ENCODE peak calls at places on chromosomes 7 and 10, in six cellular contexts. One of them, this sample, is unnamed.

GRCh38 chr10:12350925-12351324 is 1.6 kb downstream of the CAMK1D start:
- DNase-seq in neural progenitor cell: peak; percentile 15
- DNase-seq in MCF 10A: no peak
- DNase-seq in HCT116: no peak
- DNase-seq in activated B cell treated with CpG ODN at 0.5 μM for 24 hours: no peak
- DNase-seq in bronchial epithelial cell: no peak
- DNase-seq in this sample: no peak

GRCh38 chr7:78967046-78967445 is 486.4 kb downstream of the MAGI2 start:
- DNase-seq in bronchial epithelial cell: no peak
- DNase-seq in MCF 10A: no peak
- DNase-seq in activated B cell treated with CpG ODN at 0.5 μM for 24 hours: no peak
- DNase-seq in neural progenitor cell: no peak
- DNase-seq in HCT116: no peak
- DNase-seq in this sample: no peak

GRCh38 chr7:151017953-151018420 is 6.3 kb downstream of the ATG9B start:
- DNase-seq in bronchial epithelial cell: no peak
- DNase-seq in HCT116: no peak
- DNase-seq in neural progenitor cell: peak; percentile 90
- DNase-seq in MCF 10A: peak; percentile 23
- DNase-seq in activated B cell treated with CpG ODN at 0.5 μM for 24 hours: peak; percentile 83
- DNase-seq in this sample: peak; percentile 23

GRCh38 chr10:117946525-117947070 is 100.1 kb downstream of the RAB11FIP2 start:
- DNase-seq in activated B cell treated with CpG ODN at 0.5 μM for 24 hours: no peak
- DNase-seq in bronchial epithelial cell: peak; percentile 59
- DNase-seq in neural progenitor cell: no peak
- DNase-seq in HCT116: peak; percentile 46
- DNase-seq in MCF 10A: peak; percentile 8
- DNase-seq in this sample: peak; percentile 65

GRCh38 chr7:47474937-47475879 is 106.7 kb downstream of the TNS3 start:
- DNase-seq in HCT116: peak; percentile 91
- DNase-seq in activated B cell treated with CpG ODN at 0.5 μM for 24 hours: peak; percentile 50
- DNase-seq in MCF 10A: peak; percentile 98
- DNase-seq in neural progenitor cell: no peak
- DNase-seq in bronchial epithelial cell: peak; percentile 88
- DNase-seq in this sample: peak; percentile 93

GRCh38 chr10:77949167-77949566 is 22.6 kb upstream of the DLG5 start:
- DNase-seq in bronchial epithelial cell: peak; percentile 97
- DNase-seq in HCT116: peak; percentile 82
- DNase-seq in MCF 10A: peak; percentile 96
- DNase-seq in activated B cell treated with CpG ODN at 0.5 μM for 24 hours: no peak
- DNase-seq in neural progenitor cell: peak; percentile 67
- DNase-seq in this sample: peak; percentile 57

GRCh38 chr10:86366902-86367338 is 325 bp upstream of the GRID1 start:
- DNase-seq in MCF 10A: no peak
- DNase-seq in neural progenitor cell: no peak
- DNase-seq in HCT116: no peak
- DNase-seq in bronchial epithelial cell: no peak
- DNase-seq in activated B cell treated with CpG ODN at 0.5 μM for 24 hours: no peak
- DNase-seq in this sample: no peak

GRCh38 chr10:119206603-119207366 is 586 bp upstream of the GRK5 start:
- DNase-seq in HCT116: no peak
- DNase-seq in bronchial epithelial cell: peak; percentile 24
- DNase-seq in activated B cell treated with CpG ODN at 0.5 μM for 24 hours: peak; percentile 87
- DNase-seq in neural progenitor cell: peak; percentile 91
- DNase-seq in MCF 10A: peak; percentile 47
- DNase-seq in this sample: peak; percentile 68

GRCh38 chr7:44045226-44046014 is 918 bp downstream of the DBNL start:
- DNase-seq in neural progenitor cell: no peak
- DNase-seq in bronchial epithelial cell: peak; percentile 46
- DNase-seq in activated B cell treated with CpG ODN at 0.5 μM for 24 hours: no peak
- DNase-seq in MCF 10A: peak; percentile 55
- DNase-seq in HCT116: no peak
- DNase-seq in this sample: no peak

GRCh38 chr7:45402480-45403218 is 171.5 kb upstream of the ADCY1 start:
- DNase-seq in MCF 10A: peak; percentile 71
- DNase-seq in HCT116: no peak
- DNase-seq in neural progenitor cell: no peak
- DNase-seq in bronchial epithelial cell: peak; percentile 60
- DNase-seq in activated B cell treated with CpG ODN at 0.5 μM for 24 hours: no peak
- DNase-seq in this sample: peak; percentile 75

GRCh38 chr10:96342402-96342801 is 16.4 kb downstream of the OPALIN start:
- DNase-seq in bronchial epithelial cell: no peak
- DNase-seq in MCF 10A: no peak
- DNase-seq in neural progenitor cell: no peak
- DNase-seq in activated B cell treated with CpG ODN at 0.5 μM for 24 hours: no peak
- DNase-seq in HCT116: no peak
- DNase-seq in this sample: no peak

GRCh38 chr10:122234416-122234815 is 36.7 kb upstream of the BTBD16 start:
- DNase-seq in bronchial epithelial cell: no peak
- DNase-seq in HCT116: no peak
- DNase-seq in MCF 10A: no peak
- DNase-seq in activated B cell treated with CpG ODN at 0.5 μM for 24 hours: no peak
- DNase-seq in neural progenitor cell: peak; percentile 20
- DNase-seq in this sample: no peak

GRCh38 chr7:41182782-41183181 is 520.1 kb downstream of the INHBA start:
- DNase-seq in bronchial epithelial cell: no peak
- DNase-seq in activated B cell treated with CpG ODN at 0.5 μM for 24 hours: no peak
- DNase-seq in neural progenitor cell: no peak
- DNase-seq in MCF 10A: no peak
- DNase-seq in HCT116: no peak
- DNase-seq in this sample: no peak

DNA sequence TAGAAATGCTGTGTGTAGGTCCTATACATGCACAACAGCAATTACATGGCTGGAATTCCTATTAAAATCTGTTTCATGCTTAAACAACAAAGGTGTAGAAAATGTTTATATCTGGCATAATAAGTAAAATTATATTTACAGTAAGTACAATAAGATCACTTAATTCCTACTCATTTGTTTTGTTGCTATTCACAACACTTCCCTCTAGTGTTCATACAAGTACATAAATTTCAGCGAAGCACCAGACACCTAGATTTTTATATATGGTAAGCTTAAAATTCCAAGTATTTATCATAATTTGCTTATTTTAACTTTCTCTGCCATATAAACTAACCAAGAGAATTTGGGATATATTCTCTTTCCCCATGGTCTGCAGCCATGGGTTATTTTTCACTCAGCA is 51.8 kb upstream of the ANK3 start:
- DNase-seq in activated B cell treated with CpG ODN at 0.5 μM for 24 hours: no peak
- DNase-seq in HCT116: peak; percentile 6
- DNase-seq in neural progenitor cell: no peak
- DNase-seq in bronchial epithelial cell: peak; percentile 40
- DNase-seq in MCF 10A: no peak
- DNase-seq in this sample: peak; percentile 38
- TF ChIP-seq CTCF in activated B cell treated with CpG ODN at 0.5 μM for 24 hours: no peak
- TF ChIP-seq CTCF in HCT116: peak; percentile 40
- TF ChIP-seq CTCF in neural progenitor cell: peak; percentile 35
- TF ChIP-seq CTCF in bronchial epithelial cell: no peak
- TF ChIP-seq CTCF in MCF 10A: peak; percentile 19
- TF ChIP-seq CTCF in this sample: peak; percentile 51

GRCh38 chr7:139453673-139454321 is 29.7 kb downstream of the KLRG2 start:
- DNase-seq in bronchial epithelial cell: no peak
- DNase-seq in activated B cell treated with CpG ODN at 0.5 μM for 24 hours: no peak
- DNase-seq in HCT116: no peak
- DNase-seq in MCF 10A: no peak
- DNase-seq in neural progenitor cell: no peak
- DNase-seq in this sample: no peak
- TF ChIP-seq CTCF in bronchial epithelial cell: no peak
- TF ChIP-seq CTCF in activated B cell treated with CpG ODN at 0.5 μM for 24 hours: no peak
- TF ChIP-seq CTCF in HCT116: no peak
- TF ChIP-seq CTCF in MCF 10A: no peak
- TF ChIP-seq CTCF in neural progenitor cell: no peak
- TF ChIP-seq CTCF in this sample: no peak

GRCh38 chr10:18793951-18794350 is 134.7 kb downstream of the ARL5B start:
- DNase-seq in bronchial epithelial cell: peak; percentile 30
- DNase-seq in neural progenitor cell: peak; percentile 39
- DNase-seq in MCF 10A: peak; percentile 49
- DNase-seq in activated B cell treated with CpG ODN at 0.5 μM for 24 hours: no peak
- DNase-seq in HCT116: peak; percentile 6
- DNase-seq in this sample: peak; percentile 11
- TF ChIP-seq CTCF in bronchial epithelial cell: peak; percentile 13
- TF ChIP-seq CTCF in neural progenitor cell: peak; percentile 64
- TF ChIP-seq CTCF in MCF 10A: peak; percentile 46
- TF ChIP-seq CTCF in activated B cell treated with CpG ODN at 0.5 μM for 24 hours: no peak
- TF ChIP-seq CTCF in HCT116: no peak
- TF ChIP-seq CTCF in this sample: peak; percentile 47

DNA sequence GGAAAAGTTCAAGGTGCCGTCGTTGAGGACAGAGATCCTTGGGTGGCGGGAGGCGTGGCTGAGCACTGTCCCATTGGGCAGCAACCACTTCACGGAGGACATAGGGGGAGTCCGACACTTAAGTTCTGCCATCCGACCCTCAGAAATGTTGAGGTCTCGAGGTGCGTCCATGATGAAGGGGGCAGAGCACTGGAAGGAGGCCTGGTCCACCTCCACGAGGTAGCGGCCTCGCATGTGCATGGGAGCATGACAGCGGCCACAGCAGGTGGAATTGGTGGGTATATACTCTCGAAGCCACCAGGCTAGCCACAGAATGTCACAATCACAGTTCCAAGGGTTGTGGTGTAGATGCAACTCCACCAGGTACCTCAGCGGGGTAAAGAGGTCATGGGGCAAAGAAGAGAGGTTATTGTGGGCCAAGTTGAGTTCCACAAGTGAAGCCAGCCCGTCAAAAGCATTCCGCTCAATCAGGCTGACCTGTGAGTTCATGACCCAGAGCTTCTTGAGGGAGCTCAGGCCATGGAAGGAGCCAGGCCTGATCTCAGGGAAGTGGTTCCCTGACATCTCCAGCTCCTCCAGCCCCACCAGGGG is 1.7 kb downstream of the LRRC4 start:
- DNase-seq in activated B cell treated with CpG ODN at 0.5 μM for 24 hours: no peak
- DNase-seq in bronchial epithelial cell: no peak
- DNase-seq in HCT116: no peak
- DNase-seq in neural progenitor cell: no peak
- DNase-seq in MCF 10A: no peak
- DNase-seq in this sample: no peak
- TF ChIP-seq CTCF in activated B cell treated with CpG ODN at 0.5 μM for 24 hours: no peak
- TF ChIP-seq CTCF in bronchial epithelial cell: no peak
- TF ChIP-seq CTCF in HCT116: no peak
- TF ChIP-seq CTCF in neural progenitor cell: no peak
- TF ChIP-seq CTCF in MCF 10A: no peak
- TF ChIP-seq CTCF in this sample: no peak

GRCh38 chr10:50576245-50576815 is 47.4 kb downstream of the SGMS1 start:
- DNase-seq in MCF 10A: no peak
- DNase-seq in neural progenitor cell: no peak
- DNase-seq in bronchial epithelial cell: no peak
- DNase-seq in HCT116: no peak
- DNase-seq in activated B cell treated with CpG ODN at 0.5 μM for 24 hours: no peak
- DNase-seq in this sample: peak; percentile 62

GRCh38 chr10:50574932-50575331 is 48.8 kb downstream of the SGMS1 start:
- DNase-seq in neural progenitor cell: no peak
- DNase-seq in MCF 10A: no peak
- DNase-seq in HCT116: no peak
- DNase-seq in bronchial epithelial cell: no peak
- DNase-seq in activated B cell treated with CpG ODN at 0.5 μM for 24 hours: no peak
- DNase-seq in this sample: no peak

GRCh38 chr10:50572017-50572491 is 51.7 kb downstream of the SGMS1 start:
- DNase-seq in MCF 10A: no peak
- DNase-seq in neural progenitor cell: no peak
- DNase-seq in activated B cell treated with CpG ODN at 0.5 μM for 24 hours: no peak
- DNase-seq in bronchial epithelial cell: no peak
- DNase-seq in HCT116: no peak
- DNase-seq in this sample: no peak

GRCh38 chr10:50575477-50576244 is 48.1 kb downstream of the SGMS1 start:
- DNase-seq in activated B cell treated with CpG ODN at 0.5 μM for 24 hours: no peak
- DNase-seq in HCT116: no peak
- DNase-seq in MCF 10A: no peak
- DNase-seq in neural progenitor cell: no peak
- DNase-seq in bronchial epithelial cell: no peak
- DNase-seq in this sample: peak; percentile 35

GRCh38 chr10:50574305-50574704 is 49.5 kb downstream of the SGMS1 start:
- DNase-seq in neural progenitor cell: no peak
- DNase-seq in bronchial epithelial cell: no peak
- DNase-seq in MCF 10A: no peak
- DNase-seq in activated B cell treated with CpG ODN at 0.5 μM for 24 hours: no peak
- DNase-seq in HCT116: no peak
- DNase-seq in this sample: no peak
- TF ChIP-seq CTCF in neural progenitor cell: peak; percentile 34
- TF ChIP-seq CTCF in bronchial epithelial cell: peak; percentile 6
- TF ChIP-seq CTCF in MCF 10A: no peak
- TF ChIP-seq CTCF in activated B cell treated with CpG ODN at 0.5 μM for 24 hours: no peak
- TF ChIP-seq CTCF in HCT116: no peak
- TF ChIP-seq CTCF in this sample: peak; percentile 24